ENCODE peak calls at places on chromosomes 13 and 19, in five cellular contexts. One of them, this sample, is unnamed.

GRCh38 chr13:105334211-105334610 is 1201.3 kb downstream of the EFNB2 start:
- DNase-seq in epithelial cell of esophagus: no peak
- DNase-seq in fibroblast of the aortic adventitia: peak; percentile 40
- DNase-seq in pancreas: no peak
- DNase-seq in choroid plexus epithelial cell: peak; percentile 69
- DNase-seq in this sample: peak; percentile 57

GRCh38 chr13:113777311-113778260 is 18.6 kb downstream of the TMEM255B start:
- DNase-seq in epithelial cell of esophagus: peak; percentile 33
- DNase-seq in fibroblast of the aortic adventitia: peak; percentile 21
- DNase-seq in choroid plexus epithelial cell: peak; percentile 35
- DNase-seq in pancreas: no peak
- DNase-seq in this sample: peak; percentile 49

GRCh38 chr19:50719566-50719965 is at the start of gene SHANK1:
- DNase-seq in fibroblast of the aortic adventitia: no peak
- DNase-seq in epithelial cell of esophagus: no peak
- DNase-seq in pancreas: no peak
- DNase-seq in choroid plexus epithelial cell: no peak
- DNase-seq in this sample: no peak

GRCh38 chr13:112783946-112784500 is 94.2 kb downstream of the ATP11A start:
- DNase-seq in epithelial cell of esophagus: no peak
- DNase-seq in pancreas: no peak
- DNase-seq in choroid plexus epithelial cell: no peak
- DNase-seq in fibroblast of the aortic adventitia: no peak
- DNase-seq in this sample: no peak

GRCh38 chr13:24900507-24900906 is 136.5 kb downstream of the RNF17 start:
- DNase-seq in pancreas: no peak
- DNase-seq in fibroblast of the aortic adventitia: no peak
- DNase-seq in choroid plexus epithelial cell: no peak
- DNase-seq in epithelial cell of esophagus: no peak
- DNase-seq in this sample: no peak

GRCh38 chr19:44552324-44552723 is 22.8 kb upstream of the CEACAM20 start:
- DNase-seq in pancreas: peak; percentile 32
- DNase-seq in fibroblast of the aortic adventitia: peak; percentile 12
- DNase-seq in epithelial cell of esophagus: peak; percentile 61
- DNase-seq in choroid plexus epithelial cell: peak; percentile 26
- DNase-seq in this sample: peak; percentile 29

GRCh38 chr19:3114018-3114726 is 20.0 kb downstream of the GNA11 start:
- DNase-seq in fibroblast of the aortic adventitia: no peak
- DNase-seq in epithelial cell of esophagus: no peak
- DNase-seq in choroid plexus epithelial cell: no peak
- DNase-seq in pancreas: no peak
- DNase-seq in this sample: no peak

GRCh38 chr19:45154064-45154827 is 6.5 kb downstream of the NKPD1 start:
- DNase-seq in pancreas: no peak
- DNase-seq in fibroblast of the aortic adventitia: peak; percentile 83
- DNase-seq in choroid plexus epithelial cell: peak; percentile 96
- DNase-seq in epithelial cell of esophagus: peak; percentile 40
- DNase-seq in this sample: peak; percentile 85

GRCh38 chr13:111228262-111229144 is 91.9 kb upstream of the TEX29 start:
- DNase-seq in epithelial cell of esophagus: no peak
- DNase-seq in pancreas: no peak
- DNase-seq in fibroblast of the aortic adventitia: no peak
- DNase-seq in choroid plexus epithelial cell: peak; percentile 95
- DNase-seq in this sample: no peak

GRCh38 chr13:29771247-29771646 is 79.2 kb downstream of the UBL3 start:
- DNase-seq in fibroblast of the aortic adventitia: peak; percentile 70
- DNase-seq in choroid plexus epithelial cell: peak; percentile 62
- DNase-seq in pancreas: no peak
- DNase-seq in epithelial cell of esophagus: peak; percentile 47
- DNase-seq in this sample: peak; percentile 59

GRCh38 chr13:53201454-53202225 is 173.0 kb downstream of the OLFM4 start:
- DNase-seq in epithelial cell of esophagus: no peak
- DNase-seq in pancreas: peak; percentile 40
- DNase-seq in choroid plexus epithelial cell: peak; percentile 1
- DNase-seq in fibroblast of the aortic adventitia: no peak
- DNase-seq in this sample: no peak

GRCh38 chr13:33678084-33678483 is 139.9 kb upstream of the RFC3 start:
- DNase-seq in fibroblast of the aortic adventitia: no peak
- DNase-seq in choroid plexus epithelial cell: no peak
- DNase-seq in pancreas: no peak
- DNase-seq in epithelial cell of esophagus: no peak
- DNase-seq in this sample: no peak

GRCh38 chr19:18588611-18589379 is at the start of gene REX1BD:
- DNase-seq in fibroblast of the aortic adventitia: peak; percentile 78
- DNase-seq in pancreas: peak; percentile 82
- DNase-seq in epithelial cell of esophagus: peak; percentile 75
- DNase-seq in choroid plexus epithelial cell: peak; percentile 73
- DNase-seq in this sample: peak; percentile 77

GRCh38 chr19:18587962-18588610 is 512 bp upstream of the REX1BD start:
- DNase-seq in fibroblast of the aortic adventitia: no peak
- DNase-seq in epithelial cell of esophagus: no peak
- DNase-seq in choroid plexus epithelial cell: no peak
- DNase-seq in pancreas: no peak
- DNase-seq in this sample: no peak

GRCh38 chr19:18587561-18587960 is 1.0 kb upstream of the REX1BD start:
- DNase-seq in epithelial cell of esophagus: no peak
- DNase-seq in pancreas: no peak
- DNase-seq in fibroblast of the aortic adventitia: no peak
- DNase-seq in choroid plexus epithelial cell: no peak
- DNase-seq in this sample: no peak

GRCh38 chr19:18590273-18591272 is 2.0 kb downstream of the REX1BD start:
- DNase-seq in choroid plexus epithelial cell: peak; percentile 87
- DNase-seq in epithelial cell of esophagus: peak; percentile 90
- DNase-seq in pancreas: no peak
- DNase-seq in fibroblast of the aortic adventitia: no peak
- DNase-seq in this sample: peak; percentile 61

GRCh38 chr19:18589380-18590272 is 1.0 kb downstream of the REX1BD start:
- DNase-seq in pancreas: peak; percentile 67
- DNase-seq in choroid plexus epithelial cell: peak; percentile 68
- DNase-seq in fibroblast of the aortic adventitia: peak; percentile 45
- DNase-seq in epithelial cell of esophagus: peak; percentile 78
- DNase-seq in this sample: peak; percentile 66
- TF ChIP-seq CTCF in pancreas: no peak
- TF ChIP-seq CTCF in choroid plexus epithelial cell: peak; percentile 19
- TF ChIP-seq CTCF in fibroblast of the aortic adventitia: no peak
- TF ChIP-seq CTCF in epithelial cell of esophagus: no peak
- TF ChIP-seq CTCF in this sample: no peak

DNA sequence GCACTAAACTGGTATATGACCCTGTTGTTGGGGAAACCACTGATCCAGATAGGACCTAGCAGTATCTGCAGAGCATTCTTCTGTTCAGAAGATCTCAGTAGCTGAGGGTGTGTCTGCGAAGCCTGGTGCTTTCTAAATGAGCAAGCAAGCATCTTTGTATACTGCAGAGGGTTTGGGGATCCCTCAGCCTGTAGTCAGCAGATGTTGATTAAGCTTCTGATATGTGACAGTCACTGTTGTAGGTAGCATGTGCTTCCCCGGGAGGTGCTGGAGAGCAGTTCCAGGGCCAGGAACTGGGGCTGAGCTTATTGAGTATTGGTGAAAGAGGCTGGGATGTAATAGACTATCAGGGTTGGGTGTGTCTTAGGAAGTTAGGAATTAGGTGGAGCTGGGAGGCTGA is 1.5 kb downstream of the SCAF1 start:
- DNase-seq in epithelial cell of esophagus: no peak
- DNase-seq in pancreas: no peak
- DNase-seq in fibroblast of the aortic adventitia: no peak
- DNase-seq in choroid plexus epithelial cell: no peak
- DNase-seq in this sample: no peak
- H3K4me3 ChIP-seq in epithelial cell of esophagus: peak overlapping the region; percentile 7
- H3K4me3 ChIP-seq in pancreas: no peak overlapping the region
- H3K4me3 ChIP-seq in fibroblast of the aortic adventitia: peak overlapping the region; percentile 98
- H3K4me3 ChIP-seq in choroid plexus epithelial cell: peak overlapping the region; percentile 17
- H3K4me3 ChIP-seq in this sample: peak overlapping the region; percentile 20

GRCh38 chr19:30969586-30969985 is 379.6 kb downstream of the TSHZ3 start:
- DNase-seq in choroid plexus epithelial cell: no peak
- DNase-seq in pancreas: no peak
- DNase-seq in fibroblast of the aortic adventitia: no peak
- DNase-seq in epithelial cell of esophagus: no peak
- DNase-seq in this sample: no peak

GRCh38 chr19:30968841-30969399 is 380.3 kb downstream of the TSHZ3 start:
- DNase-seq in choroid plexus epithelial cell: no peak
- DNase-seq in fibroblast of the aortic adventitia: no peak
- DNase-seq in epithelial cell of esophagus: no peak
- DNase-seq in pancreas: no peak
- DNase-seq in this sample: no peak

GRCh38 chr19:30968210-30968609 is 381.0 kb downstream of the TSHZ3 start:
- DNase-seq in pancreas: no peak
- DNase-seq in choroid plexus epithelial cell: no peak
- DNase-seq in fibroblast of the aortic adventitia: peak; percentile 2
- DNase-seq in epithelial cell of esophagus: no peak
- DNase-seq in this sample: no peak
- TF ChIP-seq CTCF in pancreas: no peak
- TF ChIP-seq CTCF in choroid plexus epithelial cell: no peak
- TF ChIP-seq CTCF in fibroblast of the aortic adventitia: peak; percentile 23
- TF ChIP-seq CTCF in epithelial cell of esophagus: no peak
- TF ChIP-seq CTCF in this sample: no peak

GRCh38 chr13:37403776-37404497 is 194.6 kb downstream of the POSTN start:
- DNase-seq in epithelial cell of esophagus: no peak
- DNase-seq in choroid plexus epithelial cell: peak; percentile 94
- DNase-seq in fibroblast of the aortic adventitia: peak; percentile 98
- DNase-seq in pancreas: no peak
- DNase-seq in this sample: peak; percentile 66

GRCh38 chr13:37409756-37410155 is 188.8 kb downstream of the POSTN start:
- DNase-seq in choroid plexus epithelial cell: peak; percentile 24
- DNase-seq in pancreas: no peak
- DNase-seq in fibroblast of the aortic adventitia: no peak
- DNase-seq in epithelial cell of esophagus: peak; percentile 67
- DNase-seq in this sample: no peak

GRCh38 chr13:37407156-37407555 is 191.4 kb downstream of the POSTN start:
- DNase-seq in choroid plexus epithelial cell: no peak
- DNase-seq in fibroblast of the aortic adventitia: no peak
- DNase-seq in epithelial cell of esophagus: peak; percentile 39
- DNase-seq in pancreas: no peak
- DNase-seq in this sample: no peak

GRCh38 chr13:37406031-37406430 is 192.5 kb downstream of the POSTN start:
- DNase-seq in pancreas: no peak
- DNase-seq in epithelial cell of esophagus: peak; percentile 69
- DNase-seq in choroid plexus epithelial cell: peak; percentile 54
- DNase-seq in fibroblast of the aortic adventitia: no peak
- DNase-seq in this sample: no peak
- H3K4me3 ChIP-seq in pancreas: no peak overlapping the region
- H3K4me3 ChIP-seq in epithelial cell of esophagus: no peak overlapping the region
- H3K4me3 ChIP-seq in choroid plexus epithelial cell: no peak overlapping the region
- H3K4me3 ChIP-seq in fibroblast of the aortic adventitia: no peak overlapping the region
- H3K4me3 ChIP-seq in this sample: no peak overlapping the region

GRCh38 chr13:82850644-82851043 is 1031.6 kb downstream of the SLITRK1 start:
- DNase-seq in choroid plexus epithelial cell: no peak
- DNase-seq in pancreas: no peak
- DNase-seq in fibroblast of the aortic adventitia: no peak
- DNase-seq in epithelial cell of esophagus: no peak
- DNase-seq in this sample: no peak

GRCh38 chr13:82848766-82849165 is 1033.5 kb downstream of the SLITRK1 start:
- DNase-seq in choroid plexus epithelial cell: no peak
- DNase-seq in epithelial cell of esophagus: no peak
- DNase-seq in fibroblast of the aortic adventitia: no peak
- DNase-seq in pancreas: no peak
- DNase-seq in this sample: no peak

DNA sequence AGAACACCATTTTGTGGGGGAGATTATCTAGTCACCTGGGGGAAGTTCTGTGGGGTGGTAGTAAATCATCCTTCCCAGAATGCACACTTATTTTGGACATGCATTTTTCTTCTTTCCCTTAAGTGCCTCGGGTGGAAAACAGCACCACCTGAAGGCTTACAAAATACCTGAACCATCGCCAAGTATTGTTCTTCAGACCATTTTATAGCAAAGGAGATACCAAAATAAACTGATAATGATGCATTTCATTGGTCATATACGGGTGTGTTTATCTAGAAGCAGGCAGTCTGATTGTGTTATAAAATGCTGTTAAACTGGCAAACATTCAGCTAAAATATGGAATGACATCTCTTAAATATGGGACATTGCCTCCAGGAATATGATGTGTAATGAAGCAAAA is 1034.7 kb downstream of the SLITRK1 start:
- DNase-seq in choroid plexus epithelial cell: peak; percentile 8
- DNase-seq in fibroblast of the aortic adventitia: peak; percentile 7
- DNase-seq in pancreas: no peak
- DNase-seq in epithelial cell of esophagus: peak; percentile 23
- DNase-seq in this sample: peak; percentile 5
- TF ChIP-seq CTCF in choroid plexus epithelial cell: peak; percentile 7
- TF ChIP-seq CTCF in fibroblast of the aortic adventitia: no peak
- TF ChIP-seq CTCF in pancreas: no peak
- TF ChIP-seq CTCF in epithelial cell of esophagus: peak; percentile 18
- TF ChIP-seq CTCF in this sample: no peak

DNA sequence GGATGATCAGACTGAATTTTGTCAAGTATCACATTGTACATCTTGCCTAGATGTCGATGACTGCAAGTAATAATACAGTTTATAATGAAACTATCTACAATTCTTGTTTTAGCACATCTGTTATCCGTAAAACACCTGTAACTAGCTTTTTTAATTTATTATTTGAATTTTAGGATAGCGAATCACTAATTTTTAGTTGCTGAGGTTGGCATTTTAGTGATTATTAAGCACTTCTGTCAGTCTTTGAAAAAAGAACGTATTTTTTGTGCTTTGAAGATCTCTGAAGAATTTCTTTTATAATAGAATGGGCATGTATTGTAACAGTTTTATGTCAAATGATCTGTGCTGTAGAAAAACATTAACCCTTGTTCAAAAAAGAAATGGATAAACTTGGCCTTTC is 11.5 kb upstream of the MLNR start:
- DNase-seq in epithelial cell of esophagus: no peak
- DNase-seq in fibroblast of the aortic adventitia: no peak
- DNase-seq in choroid plexus epithelial cell: no peak
- DNase-seq in pancreas: no peak
- DNase-seq in this sample: no peak
- H3K4me3 ChIP-seq in epithelial cell of esophagus: no peak overlapping the region
- H3K4me3 ChIP-seq in fibroblast of the aortic adventitia: no peak overlapping the region
- H3K4me3 ChIP-seq in choroid plexus epithelial cell: no peak overlapping the region
- H3K4me3 ChIP-seq in pancreas: no peak overlapping the region
- H3K4me3 ChIP-seq in this sample: no peak overlapping the region

GRCh38 chr19:14979498-14980255 is at the start of gene SLC1A6:
- DNase-seq in choroid plexus epithelial cell: no peak
- DNase-seq in fibroblast of the aortic adventitia: no peak
- DNase-seq in epithelial cell of esophagus: no peak
- DNase-seq in pancreas: no peak
- DNase-seq in this sample: no peak
- TF ChIP-seq CTCF in choroid plexus epithelial cell: no peak
- TF ChIP-seq CTCF in fibroblast of the aortic adventitia: no peak
- TF ChIP-seq CTCF in epithelial cell of esophagus: no peak
- TF ChIP-seq CTCF in pancreas: no peak
- TF ChIP-seq CTCF in this sample: no peak